ENCODE peak calls at places on chromosomes 5 and 9, in eight cellular contexts. M, R, P, T, Y, K, H and E are unnamed samples.

GRCh38 chr5:16582081-16582480 is 34.7 kb downstream of the RETREG1 start:
- DNase-seq in K (no peak), H (no peak), M (no peak), P (no peak), Y (no peak), T (no peak), R (no peak), E (no peak)

GRCh38 chr9:129777769-129778130 is 24.9 kb upstream of the PTGES start:
- DNase-seq in K (no peak), H (no peak), M (no peak), P (no peak), R (no peak), Y (no peak), T (no peak), E (no peak)

GRCh38 chr9:126979461-126979860 is 64.9 kb downstream of the RALGPS1 start:
- DNase-seq in K (no peak), M (no peak), P (no peak), Y (no peak), H (no peak), T (no peak), R (no peak), E (no peak)

GRCh38 chr9:114096041-114096511 is 3.0 kb downstream of the KIF12 start:
- DNase-seq in M (no peak), K (no peak), P (no peak), H (no peak), Y (no peak), T (peak), R (no peak), E (no peak)

GRCh38 chr5:66361070-66361469 is 217.0 kb downstream of the SREK1 start:
- DNase-seq in Y (no peak), K (no peak), H (no peak), M (no peak), R (no peak), P (no peak), T (no peak), E (no peak)

GRCh38 chr5:146039420-146039819 is 66.0 kb downstream of the PLAC8L1 start:
- DNase-seq in M (no peak), R (peak), T (no peak), K (no peak), P (no peak), H (no peak), Y (no peak), E (no peak)

GRCh38 chr5:144230806-144231205 is 60.1 kb downstream of the KCTD16 start:
- DNase-seq in T (no peak), P (no peak), M (no peak), K (peak), H (no peak), R (no peak), Y (no peak), E (no peak)

GRCh38 chr5:109704255-109704952 is 14.7 kb downstream of the MAN2A1 start:
- DNase-seq in R (no peak), K (no peak), T (no peak), H (no peak), M (no peak), P (no peak), Y (no peak), E (no peak)

GRCh38 chr5:39760385-39761198 is 335.8 kb upstream of the DAB2 start:
- DNase-seq in H (no peak), M (peak), R (peak), K (no peak), Y (no peak), T (peak), P (no peak), E (no peak)

GRCh38 chr9:6758418-6759113 is 793 bp downstream of the KDM4C start:
- DNase-seq in M (no peak), R (peak), K (peak), Y (peak), T (peak), P (peak), H (peak), E (peak)

GRCh38 chr5:156103116-156103860 is 223.7 kb upstream of the SGCD start:
- DNase-seq in P (no peak), Y (no peak), M (peak), K (no peak), T (no peak), H (no peak), R (no peak), E (no peak)

GRCh38 chr9:124352616-124353015 is 62.6 kb downstream of the PSMB7 start:
- DNase-seq in K (no peak), R (no peak), P (no peak), H (no peak), T (no peak), Y (no peak), M (no peak), E (no peak)

GRCh38 chr9:120416816-120417427 is 163.0 kb downstream of the CDK5RAP2 start:
- DNase-seq in P (no peak), Y (no peak), K (no peak), M (no peak), H (no peak), T (no peak), R (no peak), E (no peak)

GRCh38 chr9:137031904-137032639 is at the start of gene FUT7:
- DNase-seq in H (no peak), T (peak), K (no peak), Y (no peak), R (peak), M (no peak), P (no peak), E (no peak)

GRCh38 chr5:116575635-116576042 is 1.0 kb upstream of the SEMA6A start:
- DNase-seq in P (no peak), Y (peak), R (peak), M (no peak), H (no peak), K (no peak), T (peak), E (no peak)

GRCh38 chr9:125126019-125126746 is 17.1 kb downstream of the SCAI start:
- DNase-seq in Y (peak), T (peak), P (peak), R (peak), H (peak), M (peak), K (no peak), E (peak)

GRCh38 chr5:60613826-60614225 is 86.1 kb downstream of the DEPDC1B start:
- DNase-seq in T (no peak), Y (no peak), K (no peak), R (no peak), M (no peak), P (no peak), H (no peak), E (no peak)

GRCh38 chr5:33372721-33373120 is 68.0 kb upstream of the TARS1 start:
- DNase-seq in M (no peak), K (no peak), P (no peak), R (no peak), H (no peak), T (no peak), Y (no peak), E (no peak)

GRCh38 chr9:982660-983240 is 6.3 kb downstream of the DMRT3 start:
- DNase-seq in K (no peak), R (peak), T (no peak), P (no peak), Y (no peak), H (no peak), M (no peak), E (no peak)

GRCh38 chr5:159448-160172 is 31.7 kb upstream of the LRRC14B start:
- DNase-seq in Y (no peak), H (no peak), T (no peak), R (no peak), M (peak), P (no peak), K (no peak), E (no peak)

GRCh38 chr5:153517105-153517700 is 26.7 kb downstream of the GRIA1 start:
- DNase-seq in H (no peak), K (no peak), R (peak), P (no peak), Y (no peak), M (no peak), T (no peak), E (no peak)

GRCh38 chr9:16869961-16870605 is 387 bp downstream of the BNC2 start:
- DNase-seq in T (peak), H (no peak), R (peak), K (no peak), P (no peak), Y (no peak), M (no peak), E (no peak)

GRCh38 chr9:94981661-94982060 is 255.2 kb downstream of the AOPEP start:
- DNase-seq in Y (no peak), K (no peak), R (no peak), P (no peak), T (no peak), H (no peak), M (no peak), E (no peak)

GRCh38 chr5:135056316-135057030 is 22.4 kb upstream of the PITX1 start:
- DNase-seq in K (no peak), Y (no peak), P (no peak), H (no peak), M (no peak), R (no peak), T (no peak), E (no peak)

GRCh38 chr5:8686707-8687106 is 817.8 kb downstream of the MTRR start:
- DNase-seq in P (no peak), H (no peak), T (no peak), M (peak), Y (no peak), K (no peak), R (no peak), E (no peak)

GRCh38 chr9:97501177-97501971 is at the start of gene TMOD1:
- DNase-seq in R (peak), T (peak), P (no peak), K (peak), M (no peak), H (peak), Y (peak), E (peak)

GRCh38 chr5:937151-937924 is 44.7 kb downstream of the TRIP13 start:
- DNase-seq in R (no peak), T (no peak), Y (no peak), H (no peak), M (no peak), K (no peak), P (no peak), E (no peak)

GRCh38 chr5:177416334-177416733 is 7.0 kb upstream of the F12 start:
- DNase-seq in K (no peak), R (no peak), Y (no peak), T (no peak), M (peak), P (no peak), H (peak), E (no peak)

GRCh38 chr9:127396808-127397721 is at the start of gene SLC2A8:
- DNase-seq in H (peak), K (peak), Y (peak), P (peak), R (peak), T (peak), M (peak), E (peak)

GRCh38 chr5:72138943-72139467 is 31.7 kb downstream of the MAP1B start:
- DNase-seq in R (peak), Y (no peak), H (no peak), T (no peak), M (peak), P (no peak), K (no peak), E (no peak)